ENCODE peak calls at places on chromosome 9, in five cellular contexts. U is activated T-cell treated with anti-CD3 and anti-CD28 coated beads for 1 hour; V is iris pigment epithelial cell; O is germinal center; Z is effector CD4-positive, alpha-beta T cell. I is an unnamed sample.

GRCh38 chr9:104950838-104951237 is 22.9 kb upstream of the ABCA1 start:
- DNase-seq in U (no peak), Z (no peak), O (no peak), V (no peak), I (peak)

GRCh38 chr9:16243798-16244197 is 626.7 kb downstream of the BNC2 start:
- DNase-seq in O (no peak), V (no peak), Z (no peak), U (no peak), I (no peak)

GRCh38 chr9:134327671-134328231 is 1.5 kb downstream of the RXRA start:
- DNase-seq in V (no peak), Z (no peak), O (no peak), U (no peak), I (no peak)

GRCh38 chr9:98564714-98565113 is 144.0 kb downstream of the GABBR2 start:
- DNase-seq in O (no peak), Z (no peak), U (no peak), V (no peak), I (no peak)

GRCh38 chr9:131348631-131349521 is 45.0 kb upstream of the PRRC2B start:
- DNase-seq in O (no peak), Z (no peak), V (no peak), U (no peak), I (no peak)

GRCh38 chr9:28678097-28678496 is 1104.8 kb upstream of the C9orf72 start:
- DNase-seq in V (no peak), O (no peak), Z (no peak), U (no peak), I (no peak)

GRCh38 chr9:111074395-111074794 is 36.1 kb upstream of the LPAR1 start:
- DNase-seq in O (no peak), V (peak), U (no peak), Z (no peak), I (no peak)

GRCh38 chr9:2337602-2338001 is 284.0 kb upstream of the VLDLR start:
- DNase-seq in O (no peak), U (no peak), Z (no peak), V (no peak), I (peak)

GRCh38 chr9:127279717-127280285 is 15.2 kb downstream of the GARNL3 start:
- DNase-seq in O (no peak), Z (no peak), U (no peak), V (no peak), I (no peak)

GRCh38 chr9:96202971-96203780 is 98.8 kb downstream of the HSD17B3 start:
- DNase-seq in V (no peak), U (no peak), O (no peak), Z (no peak), I (no peak)

GRCh38 chr9:31807574-31808256 is 576.7 kb upstream of the ACO1 start:
- DNase-seq in O (no peak), U (no peak), V (no peak), Z (no peak), I (no peak)

GRCh38 chr9:130361873-130362362 is 82.8 kb upstream of the ASS1 start:
- DNase-seq in V (no peak), O (no peak), Z (no peak), U (no peak), I (no peak)

GRCh38 chr9:7858166-7858565 is 58.6 kb upstream of the DMAC1 start:
- DNase-seq in U (no peak), V (no peak), O (no peak), Z (no peak), I (no peak)

GRCh38 chr9:33227741-33228140 is 12.2 kb upstream of the SPINK4 start:
- DNase-seq in O (no peak), U (no peak), Z (no peak), V (no peak), I (no peak)

GRCh38 chr9:133135193-133135745 is 14.2 kb upstream of the RALGDS start:
- DNase-seq in V (peak), U (no peak), O (no peak), Z (peak), I (peak)

GRCh38 chr9:91378695-91379127 is 17.0 kb upstream of the AUH start:
- DNase-seq in U (no peak), V (peak), Z (no peak), O (no peak), I (peak)

I was measured in fibroblast of mammary gland.